ENCODE peak calls at places on chromosomes 5 and 9, in six cellular contexts. A, S, D, K, E and L are unnamed samples.

GRCh38 chr5:756171-756570 is 28.4 kb downstream of the ZDHHC11B start:
- DNase-seq in A (no peak), S (no peak), D (no peak), K (no peak), E (no peak), L (peak; percentile 12)

GRCh38 chr9:114343471-114344187 is 14.0 kb downstream of the ORM2 start:
- DNase-seq in A (no peak), S (no peak), D (no peak), K (peak; percentile 32), E (no peak), L (no peak)

GRCh38 chr5:72402381-72402890 is 82.3 kb downstream of the PTCD2 start:
- DNase-seq in A (peak; percentile 11), S (no peak), D (no peak), K (peak; percentile 25), E (no peak), L (peak; percentile 37)

GRCh38 chr5:111551569-111552275 is 39.4 kb upstream of the STARD4 start:
- DNase-seq in A (no peak), S (no peak), D (no peak), K (no peak), E (no peak), L (no peak)

GRCh38 chr5:91235194-91235793 is 147.8 kb downstream of the ARRDC3 start:
- DNase-seq in A (no peak), S (no peak), D (no peak), K (peak; percentile 31), E (no peak), L (peak; percentile 9)

GRCh38 chr5:103010120-103010666 is 109.7 kb downstream of the GIN1 start:
- DNase-seq in A (no peak), S (no peak), D (no peak), K (no peak), E (no peak), L (no peak)

GRCh38 chr5:54658014-54658413 is 140.5 kb downstream of the SNX18 start:
- DNase-seq in A (peak; percentile 33), S (no peak), D (no peak), K (peak; percentile 93), E (no peak), L (peak; percentile 65)

GRCh38 chr9:29212590-29213373 is 1639.5 kb upstream of the C9orf72 start:
- DNase-seq in A (no peak), S (peak; percentile 79), D (no peak), K (no peak), E (no peak), L (peak; percentile 14)